ENCODE peak calls at places on chromosomes 16 and 17, in eight cellular contexts. One of them, this sample, is unnamed.

GRCh38 chr17:43671755-43672502 is 10.2 kb upstream of the MEOX1 start:
- DNase-seq in A549: no peak
- DNase-seq in fibroblast of mammary gland: no peak
- DNase-seq in stomach: no peak
- DNase-seq in dorsolateral prefrontal cortex: no peak
- DNase-seq in left lung: no peak
- DNase-seq in AG04449: no peak
- DNase-seq in right atrium auricular region: no peak
- DNase-seq in this sample: no peak

GRCh38 chr17:38703742-38704644 is 1.1 kb upstream of the MLLT6 start:
- DNase-seq in right atrium auricular region: peak; percentile 78
- DNase-seq in left lung: peak; percentile 90
- DNase-seq in fibroblast of mammary gland: peak; percentile 26
- DNase-seq in dorsolateral prefrontal cortex: no peak
- DNase-seq in AG04449: no peak
- DNase-seq in stomach: peak; percentile 95
- DNase-seq in A549: no peak
- DNase-seq in this sample: peak; percentile 75

GRCh38 chr17:35089846-35090193 is 26.3 kb upstream of the RFFL start:
- DNase-seq in dorsolateral prefrontal cortex: no peak
- DNase-seq in A549: peak; percentile 61
- DNase-seq in fibroblast of mammary gland: peak; percentile 46
- DNase-seq in stomach: no peak
- DNase-seq in left lung: no peak
- DNase-seq in AG04449: no peak
- DNase-seq in right atrium auricular region: no peak
- DNase-seq in this sample: no peak

GRCh38 chr16:57098188-57098841 is 5.9 kb downstream of the CPNE2 start:
- DNase-seq in A549: no peak
- DNase-seq in stomach: no peak
- DNase-seq in dorsolateral prefrontal cortex: no peak
- DNase-seq in left lung: no peak
- DNase-seq in right atrium auricular region: no peak
- DNase-seq in fibroblast of mammary gland: no peak
- DNase-seq in AG04449: no peak
- DNase-seq in this sample: no peak

GRCh38 chr16:5065813-5066212 is at the start of gene C16orf89:
- DNase-seq in A549: no peak
- DNase-seq in fibroblast of mammary gland: no peak
- DNase-seq in right atrium auricular region: no peak
- DNase-seq in dorsolateral prefrontal cortex: peak; percentile 69
- DNase-seq in left lung: peak; percentile 83
- DNase-seq in stomach: peak; percentile 48
- DNase-seq in AG04449: no peak
- DNase-seq in this sample: no peak

GRCh38 chr16:22786284-22786683 is 27.7 kb upstream of the HS3ST2 start:
- DNase-seq in right atrium auricular region: no peak
- DNase-seq in left lung: no peak
- DNase-seq in dorsolateral prefrontal cortex: no peak
- DNase-seq in fibroblast of mammary gland: no peak
- DNase-seq in A549: no peak
- DNase-seq in AG04449: no peak
- DNase-seq in stomach: no peak
- DNase-seq in this sample: no peak

GRCh38 chr17:21113106-21113690 is 13.6 kb upstream of the DHRS7B start:
- DNase-seq in stomach: no peak
- DNase-seq in left lung: no peak
- DNase-seq in right atrium auricular region: no peak
- DNase-seq in A549: no peak
- DNase-seq in AG04449: no peak
- DNase-seq in fibroblast of mammary gland: no peak
- DNase-seq in dorsolateral prefrontal cortex: no peak
- DNase-seq in this sample: no peak

GRCh38 chr17:65660947-65661346 is 99.5 kb upstream of the AXIN2 start:
- DNase-seq in stomach: no peak
- DNase-seq in AG04449: no peak
- DNase-seq in A549: no peak
- DNase-seq in right atrium auricular region: no peak
- DNase-seq in left lung: no peak
- DNase-seq in dorsolateral prefrontal cortex: no peak
- DNase-seq in fibroblast of mammary gland: peak; percentile 90
- DNase-seq in this sample: no peak

GRCh38 chr16:75198135-75198600 is 8.8 kb downstream of the CTRB2 start:
- DNase-seq in A549: no peak
- DNase-seq in fibroblast of mammary gland: peak; percentile 61
- DNase-seq in right atrium auricular region: no peak
- DNase-seq in AG04449: no peak
- DNase-seq in left lung: peak; percentile 27
- DNase-seq in dorsolateral prefrontal cortex: peak; percentile 29
- DNase-seq in stomach: peak; percentile 24
- DNase-seq in this sample: no peak

GRCh38 chr17:29577009-29577777 is 8.7 kb downstream of the TP53I13 start:
- DNase-seq in stomach: no peak
- DNase-seq in A549: no peak
- DNase-seq in AG04449: no peak
- DNase-seq in right atrium auricular region: no peak
- DNase-seq in left lung: no peak
- DNase-seq in dorsolateral prefrontal cortex: no peak
- DNase-seq in fibroblast of mammary gland: no peak
- DNase-seq in this sample: no peak

GRCh38 chr17:80837711-80838110 is 153.9 kb upstream of the CHMP6 start:
- DNase-seq in stomach: no peak
- DNase-seq in AG04449: no peak
- DNase-seq in dorsolateral prefrontal cortex: no peak
- DNase-seq in A549: no peak
- DNase-seq in right atrium auricular region: no peak
- DNase-seq in left lung: no peak
- DNase-seq in fibroblast of mammary gland: no peak
- DNase-seq in this sample: no peak

GRCh38 chr17:48131216-48131824 is 23.8 kb downstream of the SNX11 start:
- DNase-seq in stomach: peak; percentile 40
- DNase-seq in A549: peak; percentile 87
- DNase-seq in dorsolateral prefrontal cortex: no peak
- DNase-seq in right atrium auricular region: no peak
- DNase-seq in left lung: no peak
- DNase-seq in fibroblast of mammary gland: peak; percentile 72
- DNase-seq in AG04449: no peak
- DNase-seq in this sample: peak; percentile 33

GRCh38 chr17:49624896-49625295 is 49.2 kb downstream of the NXPH3 start:
- DNase-seq in AG04449: no peak
- DNase-seq in fibroblast of mammary gland: peak; percentile 63
- DNase-seq in left lung: no peak
- DNase-seq in stomach: no peak
- DNase-seq in right atrium auricular region: no peak
- DNase-seq in A549: no peak
- DNase-seq in dorsolateral prefrontal cortex: peak; percentile 38
- DNase-seq in this sample: no peak

GRCh38 chr16:8941718-8942344 is 21.9 kb downstream of the USP7 start:
- DNase-seq in left lung: no peak
- DNase-seq in stomach: no peak
- DNase-seq in fibroblast of mammary gland: no peak
- DNase-seq in right atrium auricular region: no peak
- DNase-seq in dorsolateral prefrontal cortex: no peak
- DNase-seq in AG04449: no peak
- DNase-seq in A549: no peak
- DNase-seq in this sample: no peak

GRCh38 chr17:81958633-81959342 is 2.2 kb downstream of the NOTUM start:
- DNase-seq in stomach: no peak
- DNase-seq in left lung: no peak
- DNase-seq in dorsolateral prefrontal cortex: no peak
- DNase-seq in fibroblast of mammary gland: no peak
- DNase-seq in A549: no peak
- DNase-seq in right atrium auricular region: no peak
- DNase-seq in AG04449: no peak
- DNase-seq in this sample: no peak
- H3K4me3 ChIP-seq in stomach: peak overlapping the region; percentile 52
- H3K4me3 ChIP-seq in left lung: no peak overlapping the region
- H3K4me3 ChIP-seq in dorsolateral prefrontal cortex: peak overlapping the region; percentile 24
- H3K4me3 ChIP-seq in fibroblast of mammary gland: no peak overlapping the region
- H3K4me3 ChIP-seq in A549: peak overlapping the region; percentile 52
- H3K4me3 ChIP-seq in right atrium auricular region: no peak overlapping the region
- H3K4me3 ChIP-seq in AG04449: no peak overlapping the region
- H3K4me3 ChIP-seq in this sample: peak overlapping the region; percentile 34

DNA sequence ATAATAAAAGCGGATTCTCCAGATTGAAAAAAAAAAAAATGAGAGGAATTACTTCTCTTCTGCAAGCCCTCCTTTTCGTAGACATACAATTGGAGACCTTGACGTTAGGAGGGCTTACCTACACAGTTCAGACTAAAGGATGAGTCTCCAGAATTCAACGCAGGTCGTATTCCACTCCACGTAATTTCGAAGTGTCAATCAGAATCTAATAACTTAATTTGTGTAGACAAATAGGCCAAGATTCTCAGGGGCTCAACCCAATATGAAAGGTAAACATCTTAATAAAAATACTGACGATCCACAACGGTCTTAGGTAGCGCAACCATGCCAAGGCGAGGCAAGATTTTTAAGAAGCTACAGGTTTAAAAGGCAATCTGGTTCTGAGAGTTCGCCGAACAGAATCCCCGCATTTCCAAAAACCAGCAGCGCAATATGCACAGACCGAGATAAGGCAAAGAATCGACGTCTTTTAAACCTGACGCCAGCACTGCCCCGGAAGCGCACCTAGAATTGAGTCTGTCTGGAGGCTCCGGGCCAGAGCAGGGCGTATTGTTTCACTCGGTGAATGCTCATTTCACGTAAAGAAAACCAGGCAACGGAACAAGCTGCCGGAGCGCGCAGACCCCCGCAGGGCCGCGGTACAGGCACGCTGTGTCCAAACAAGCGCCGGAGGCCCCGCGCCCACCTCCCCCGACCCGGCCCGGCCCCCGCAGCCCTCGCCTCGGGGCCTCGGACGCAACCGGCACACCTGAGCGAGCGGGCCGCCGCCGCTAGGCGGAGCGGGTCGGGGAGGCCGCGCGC is 623 bp downstream of the MBTPS1 start:
- DNase-seq in left lung: peak; percentile 46
- DNase-seq in A549: peak; percentile 19
- DNase-seq in dorsolateral prefrontal cortex: peak; percentile 50
- DNase-seq in stomach: peak; percentile 66
- DNase-seq in right atrium auricular region: no peak
- DNase-seq in AG04449: no peak
- DNase-seq in fibroblast of mammary gland: peak; percentile 30
- DNase-seq in this sample: peak; percentile 18
- TF ChIP-seq CTCF in left lung: peak; percentile 37
- TF ChIP-seq CTCF in A549: no peak
- TF ChIP-seq CTCF in dorsolateral prefrontal cortex: no peak
- TF ChIP-seq CTCF in stomach: no peak
- TF ChIP-seq CTCF in right atrium auricular region: peak; percentile 57
- TF ChIP-seq CTCF in AG04449: no peak
- TF ChIP-seq CTCF in fibroblast of mammary gland: no peak
- TF ChIP-seq CTCF in this sample: peak; percentile 23

DNA sequence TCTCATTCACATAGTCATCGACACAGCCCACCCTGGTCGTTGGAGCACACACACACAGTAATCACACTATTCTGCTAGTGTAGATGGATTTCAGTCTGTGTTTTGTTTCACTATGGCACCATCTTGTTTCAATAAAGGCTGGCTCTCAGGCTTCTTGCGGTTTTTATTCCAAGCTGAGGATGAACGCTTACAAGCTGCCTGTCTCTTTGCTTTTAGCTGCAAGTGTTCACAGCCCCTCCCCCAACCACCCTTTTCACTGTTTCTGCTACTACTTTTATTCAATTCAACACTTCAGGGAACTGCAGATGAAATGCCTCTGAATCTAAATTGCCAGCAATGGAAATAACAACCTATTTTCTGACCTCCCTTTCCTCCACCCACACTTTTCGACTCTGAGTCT is 140.9 kb upstream of the PMFBP1 start:
- DNase-seq in AG04449: no peak
- DNase-seq in left lung: no peak
- DNase-seq in stomach: no peak
- DNase-seq in right atrium auricular region: no peak
- DNase-seq in A549: no peak
- DNase-seq in fibroblast of mammary gland: peak; percentile 71
- DNase-seq in dorsolateral prefrontal cortex: no peak
- DNase-seq in this sample: no peak
- H3K4me3 ChIP-seq in AG04449: no peak overlapping the region
- H3K4me3 ChIP-seq in left lung: no peak overlapping the region
- H3K4me3 ChIP-seq in stomach: no peak overlapping the region
- H3K4me3 ChIP-seq in right atrium auricular region: no peak overlapping the region
- H3K4me3 ChIP-seq in A549: no peak overlapping the region
- H3K4me3 ChIP-seq in fibroblast of mammary gland: no peak overlapping the region
- H3K4me3 ChIP-seq in dorsolateral prefrontal cortex: peak overlapping the region; percentile 30
- H3K4me3 ChIP-seq in this sample: no peak overlapping the region

GRCh38 chr16:1430214-1430758 is 592 bp upstream of the PERCC1 start:
- DNase-seq in AG04449: no peak
- DNase-seq in left lung: no peak
- DNase-seq in fibroblast of mammary gland: no peak
- DNase-seq in stomach: no peak
- DNase-seq in A549: no peak
- DNase-seq in right atrium auricular region: no peak
- DNase-seq in dorsolateral prefrontal cortex: no peak
- DNase-seq in this sample: no peak

GRCh38 chr16:1429631-1430030 is 1.2 kb upstream of the PERCC1 start:
- DNase-seq in dorsolateral prefrontal cortex: no peak
- DNase-seq in A549: no peak
- DNase-seq in AG04449: no peak
- DNase-seq in fibroblast of mammary gland: no peak
- DNase-seq in stomach: no peak
- DNase-seq in right atrium auricular region: no peak
- DNase-seq in left lung: no peak
- DNase-seq in this sample: no peak

GRCh38 chr16:1432388-1433262 is 1.7 kb downstream of the PERCC1 start:
- DNase-seq in left lung: no peak
- DNase-seq in stomach: no peak
- DNase-seq in A549: no peak
- DNase-seq in dorsolateral prefrontal cortex: no peak
- DNase-seq in right atrium auricular region: no peak
- DNase-seq in fibroblast of mammary gland: no peak
- DNase-seq in AG04449: no peak
- DNase-seq in this sample: no peak

GRCh38 chr16:1431497-1432270 is 806 bp downstream of the PERCC1 start:
- DNase-seq in left lung: no peak
- DNase-seq in A549: no peak
- DNase-seq in right atrium auricular region: no peak
- DNase-seq in stomach: no peak
- DNase-seq in fibroblast of mammary gland: no peak
- DNase-seq in AG04449: no peak
- DNase-seq in dorsolateral prefrontal cortex: no peak
- DNase-seq in this sample: no peak

DNA sequence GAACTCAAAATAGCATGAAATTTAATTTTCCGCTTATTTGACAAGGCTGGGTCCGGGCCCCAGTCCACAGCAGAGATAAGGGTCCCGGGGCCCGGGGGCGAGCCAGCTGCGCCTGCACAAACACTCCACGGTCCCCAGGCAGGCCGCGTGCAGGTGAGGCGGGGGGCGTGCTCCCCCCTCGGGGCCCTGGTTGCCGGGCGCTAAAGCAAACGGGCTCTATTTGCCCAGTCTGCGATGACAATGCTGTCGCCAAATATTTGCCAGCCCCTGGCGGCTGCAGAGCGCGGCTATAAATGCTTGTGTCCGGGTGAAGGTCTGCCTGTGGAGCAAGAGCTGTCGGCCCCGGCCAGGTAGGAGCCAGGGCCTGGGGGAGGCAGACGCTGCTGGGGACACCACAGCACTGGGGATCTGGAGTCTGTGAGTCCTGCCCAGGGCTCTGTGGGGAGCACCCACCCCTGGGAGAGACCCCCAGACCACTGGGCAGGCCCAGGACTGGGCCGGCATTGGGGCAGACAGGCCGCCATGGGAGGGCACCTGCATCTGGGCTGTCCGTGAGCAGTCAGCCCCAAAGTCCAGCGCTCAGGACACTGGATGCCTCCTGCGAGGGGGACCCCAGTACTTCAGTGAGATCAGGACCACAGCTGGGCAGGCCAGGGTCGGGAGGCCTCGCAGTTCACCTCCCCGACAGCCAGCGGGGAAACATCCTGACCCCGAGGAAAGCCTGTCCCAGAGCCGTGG is at the start of gene PERCC1:
- DNase-seq in dorsolateral prefrontal cortex: no peak
- DNase-seq in right atrium auricular region: no peak
- DNase-seq in left lung: no peak
- DNase-seq in A549: no peak
- DNase-seq in stomach: peak; percentile 79
- DNase-seq in fibroblast of mammary gland: no peak
- DNase-seq in AG04449: no peak
- DNase-seq in this sample: peak; percentile 59
- TF ChIP-seq CTCF in dorsolateral prefrontal cortex: no peak
- TF ChIP-seq CTCF in right atrium auricular region: no peak
- TF ChIP-seq CTCF in left lung: no peak
- TF ChIP-seq CTCF in A549: no peak
- TF ChIP-seq CTCF in stomach: no peak
- TF ChIP-seq CTCF in fibroblast of mammary gland: no peak
- TF ChIP-seq CTCF in AG04449: no peak
- TF ChIP-seq CTCF in this sample: peak; percentile 38

This sample was measured in LNCaP clone FGC.